ENCODE peak calls at places on chromosomes 3 and 15, in ten cellular contexts. J, R, Y, V, L, O, C, Z, W and M are unnamed samples.

GRCh38 chr3:24793896-24794295 is 299.2 kb upstream of the THRB start:
- DNase-seq in Y (no peak), W (no peak), J (no peak), C (no peak), Z (no peak), L (no peak), V (no peak), O (no peak), R (no peak), M (no peak)

GRCh38 chr3:159532577-159532976 is 456.1 kb upstream of the IL12A start:
- DNase-seq in J (no peak), Z (no peak), W (no peak), V (no peak), O (no peak), R (no peak), Y (no peak), C (no peak), L (peak; percentile 12), M (no peak)

GRCh38 chr15:73050561-73051297 is 1.5 kb upstream of the NEO1 start:
- DNase-seq in O (no peak), L (no peak), Z (no peak), R (no peak), V (no peak), W (no peak), J (no peak), C (no peak), Y (no peak), M (no peak)

GRCh38 chr3:27145719-27146118 is 223.5 kb downstream of the NEK10 start:
- DNase-seq in L (no peak), R (no peak), O (no peak), Y (no peak), J (no peak), V (no peak), W (no peak), Z (no peak), C (no peak), M (no peak)

GRCh38 chr15:85854345-85855097 is 59.8 kb upstream of the KLHL25 start:
- DNase-seq in J (peak; percentile 77), Z (peak; percentile 24), V (no peak), O (peak; percentile 37), Y (peak; percentile 76), C (peak; percentile 68), L (peak; percentile 57), R (peak; percentile 47), W (peak; percentile 69), M (peak; percentile 60)

GRCh38 chr15:45095661-45096060 is 18.3 kb downstream of the DUOX2 start:
- DNase-seq in C (no peak), W (no peak), Y (no peak), J (no peak), V (no peak), R (no peak), O (no peak), L (no peak), Z (no peak), M (no peak)

GRCh38 chr3:114155370-114155821 is 23.5 kb downstream of the DRD3 start:
- DNase-seq in V (peak; percentile 16), J (peak; percentile 57), Y (peak; percentile 61), Z (peak; percentile 9), L (peak; percentile 34), O (no peak), R (no peak), W (peak; percentile 34), C (peak; percentile 47), M (peak; percentile 11)

GRCh38 chr3:175002732-175003143 is 143.6 kb downstream of the NAALADL2 start:
- DNase-seq in J (peak; percentile 68), C (no peak), O (peak; percentile 91), Y (no peak), Z (no peak), R (no peak), L (peak; percentile 96), V (no peak), W (no peak), M (peak; percentile 99)

GRCh38 chr3:56254835-56255234 is 213.4 kb downstream of the ERC2 start:
- DNase-seq in O (no peak), J (no peak), L (no peak), W (no peak), C (peak; percentile 6), Y (no peak), R (no peak), V (no peak), Z (no peak), M (peak; percentile 3)

GRCh38 chr3:56257826-56258225 is 210.4 kb downstream of the ERC2 start:
- DNase-seq in W (no peak), J (no peak), O (no peak), Y (peak; percentile 9), L (no peak), R (no peak), C (no peak), V (no peak), Z (no peak), M (no peak)

DNA sequence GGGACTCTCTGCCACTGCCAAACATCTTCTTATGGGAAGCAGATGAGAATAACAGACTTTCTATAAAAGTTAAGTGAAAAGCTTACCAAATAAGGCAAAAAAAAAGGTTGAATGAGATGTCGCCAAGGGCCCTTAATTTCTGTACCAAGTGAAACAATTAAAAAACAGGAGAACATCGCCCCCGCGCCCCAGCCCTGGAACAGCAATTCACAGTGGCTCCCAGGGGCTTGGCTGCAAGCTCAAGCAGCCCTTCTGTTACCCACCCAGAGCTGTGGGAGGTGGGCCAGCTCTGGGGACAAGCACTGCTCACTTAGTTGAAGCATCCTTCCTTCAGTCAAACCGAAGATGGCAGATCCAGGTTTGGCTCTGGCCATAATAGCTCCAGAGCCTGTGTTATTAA is 208.0 kb downstream of the ERC2 start:
- DNase-seq in Y (no peak), V (no peak), R (no peak), Z (no peak), W (no peak), C (no peak), L (no peak), J (no peak), O (no peak), M (no peak)
- TF ChIP-seq CTCF in Y (no peak), V (no peak), R (no peak), Z (no peak), W (no peak), C (no peak), L (no peak), J (no peak), O (no peak), M (no peak)

GRCh38 chr3:69740103-69741021 is 1.1 kb downstream of the MITF start:
- DNase-seq in Y (peak; percentile 45), C (no peak), L (no peak), Z (peak; percentile 59), W (peak; percentile 62), J (no peak), R (peak; percentile 74), O (no peak), V (no peak), M (no peak)
- H3K4me3 ChIP-seq in Y (peak overlapping the region; percentile 77), C (no peak overlapping the region), L (peak overlapping the region; percentile 85), Z (peak overlapping the region; percentile 70), W (peak overlapping the region; percentile 95), J (peak overlapping the region; percentile 73), R (peak overlapping the region; percentile 55), O (peak overlapping the region; percentile 69), V (peak overlapping the region; percentile 92), M (peak overlapping the region; percentile 75)

GRCh38 chr3:40240921-40241320 is 68.6 kb upstream of the EIF1B start:
- DNase-seq in C (no peak), V (no peak), L (no peak), J (no peak), Z (no peak), Y (no peak), W (no peak), O (no peak), R (no peak), M (no peak)

GRCh38 chr3:40237159-40237558 is 72.3 kb upstream of the EIF1B start:
- DNase-seq in R (no peak), J (no peak), C (no peak), L (no peak), Y (no peak), V (no peak), O (no peak), Z (no peak), W (no peak), M (no peak)

GRCh38 chr3:40242638-40243037 is 66.9 kb upstream of the EIF1B start:
- DNase-seq in Z (no peak), O (no peak), L (no peak), Y (no peak), C (no peak), J (no peak), R (no peak), V (no peak), W (no peak), M (no peak)

GRCh38 chr3:40243056-40243455 is 66.5 kb upstream of the EIF1B start:
- DNase-seq in C (no peak), W (no peak), J (no peak), V (no peak), O (no peak), Y (no peak), Z (no peak), L (no peak), R (no peak), M (no peak)

DNA sequence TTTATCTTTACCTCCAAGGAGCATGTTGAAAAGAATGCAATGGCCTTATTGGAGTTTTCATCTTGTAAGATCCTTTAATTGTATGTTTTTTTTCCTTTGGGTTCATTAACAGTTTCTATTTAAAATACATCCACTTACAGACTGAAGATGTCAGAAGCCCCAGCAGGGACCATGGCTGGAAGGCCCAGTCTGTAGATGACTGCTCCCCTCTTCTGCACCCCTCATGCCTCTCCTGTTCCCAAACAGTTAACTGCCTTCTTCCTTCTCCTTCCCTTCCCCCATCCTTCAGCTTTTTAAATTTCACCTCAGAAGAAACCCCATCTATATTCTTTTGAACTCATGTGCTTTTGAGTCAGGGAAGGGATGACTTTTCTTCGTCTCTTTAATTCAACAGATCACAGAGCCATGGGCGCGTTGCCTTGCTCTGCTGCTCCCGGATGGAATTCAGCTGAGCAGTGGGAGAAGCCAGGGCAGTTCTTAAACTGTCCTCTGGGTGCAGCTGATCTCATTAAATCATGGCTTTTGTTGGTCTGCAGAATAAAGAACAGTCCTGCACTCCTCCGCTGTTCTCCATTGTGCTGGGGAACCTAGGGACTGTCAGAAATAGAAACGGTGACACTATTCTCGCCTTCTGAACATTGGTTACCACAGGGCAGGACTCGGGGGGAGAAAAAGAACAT is 71.5 kb upstream of the EIF1B start:
- DNase-seq in J (peak; percentile 30), C (no peak), V (no peak), O (no peak), R (no peak), Y (peak; percentile 78), L (peak; percentile 32), W (peak; percentile 42), Z (no peak), M (peak; percentile 18)
- TF ChIP-seq CTCF in J (peak; percentile 37), C (no peak), V (peak; percentile 65), O (no peak), R (no peak), Y (peak; percentile 54), L (peak; percentile 54), W (peak; percentile 37), Z (no peak), M (peak; percentile 43)

GRCh38 chr3:194367992-194368841 is 1.3 kb downstream of the LRRC15 start:
- DNase-seq in R (no peak), J (peak; percentile 21), Y (peak; percentile 40), V (no peak), O (peak; percentile 26), L (no peak), C (peak; percentile 31), W (no peak), Z (no peak), M (peak; percentile 88)

GRCh38 chr3:194373028-194373427 is 3.5 kb upstream of the LRRC15 start:
- DNase-seq in J (no peak), Y (no peak), L (no peak), W (no peak), V (no peak), O (no peak), Z (no peak), R (no peak), C (no peak), M (no peak)

GRCh38 chr3:194368918-194369317 is 625 bp downstream of the LRRC15 start:
- DNase-seq in R (no peak), Y (no peak), Z (no peak), W (no peak), L (no peak), J (no peak), C (no peak), V (no peak), O (no peak), M (no peak)

GRCh38 chr3:194370753-194371152 is 1.2 kb upstream of the LRRC15 start:
- DNase-seq in C (no peak), L (no peak), O (no peak), W (no peak), Z (no peak), V (no peak), Y (no peak), J (no peak), R (no peak), M (no peak)

DNA sequence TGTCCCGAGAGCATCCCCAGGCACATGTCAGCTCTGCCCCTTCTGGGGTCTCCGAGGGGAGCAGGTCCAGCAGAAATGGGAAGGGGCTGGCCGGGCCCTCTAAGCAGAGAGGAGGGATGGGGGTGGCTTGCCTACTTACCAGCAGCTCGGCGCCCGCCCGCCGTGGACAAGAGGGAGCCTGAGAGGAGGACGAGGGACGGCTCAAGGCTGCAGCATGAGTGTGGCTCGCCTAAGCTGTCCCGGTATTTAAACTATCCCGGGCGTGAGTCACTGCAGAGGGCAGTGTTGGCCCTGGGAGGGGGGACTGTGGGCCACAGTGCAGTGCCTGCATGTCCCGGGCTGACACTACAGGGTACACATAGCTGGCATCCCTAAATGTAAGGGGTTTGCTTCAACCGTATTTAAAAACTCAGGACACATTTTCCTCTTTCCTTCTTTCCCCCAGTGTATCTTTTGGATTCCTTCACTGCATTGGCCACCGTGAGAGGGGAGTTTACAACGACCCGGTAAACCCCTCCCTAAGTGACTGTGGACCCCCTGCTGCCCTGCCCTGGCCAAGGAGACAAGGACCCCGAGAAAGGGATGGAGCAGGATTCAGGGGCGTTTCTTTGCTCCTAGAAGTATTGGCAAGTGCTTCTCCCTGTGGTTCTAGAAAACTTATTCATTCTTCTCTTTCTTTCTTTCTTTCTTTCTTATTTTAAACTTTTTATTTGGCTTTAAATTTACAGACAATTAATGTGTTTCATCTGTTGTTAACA is at the start of gene LRRC15:
- DNase-seq in C (no peak), Z (peak; percentile 14), O (no peak), Y (peak; percentile 84), J (peak; percentile 49), R (peak; percentile 22), W (peak; percentile 43), V (no peak), L (peak; percentile 45), M (peak; percentile 79)
- H3K4me3 ChIP-seq in C (no peak within 1 kb of the TSS), Z (no peak within 1 kb of the TSS), O (no peak within 1 kb of the TSS), Y (no peak within 1 kb of the TSS), J (no peak within 1 kb of the TSS), R (no peak within 1 kb of the TSS), W (no peak within 1 kb of the TSS), V (no peak within 1 kb of the TSS), L (no peak within 1 kb of the TSS), M (peak within 1 kb of the TSS; percentile 72)